ENCODE peak calls at places on chromosome 11, in four cellular contexts. One of them, this sample, is unnamed.

GRCh38 chr11:61369372-61370348 is 7.5 kb downstream of the TMEM138 start:
- DNase-seq in lower lobe of right lung: no peak
- DNase-seq in CD8-positive, alpha-beta memory T cell: no peak
- DNase-seq in hepatocyte: no peak
- DNase-seq in this sample: no peak

GRCh38 chr11:74846770-74847169 is 98.1 kb downstream of the RNF169 start:
- DNase-seq in lower lobe of right lung: no peak
- DNase-seq in CD8-positive, alpha-beta memory T cell: no peak
- DNase-seq in hepatocyte: no peak
- DNase-seq in this sample: no peak

GRCh38 chr11:11230802-11231562 is 122.1 kb downstream of the CSNK2A3 start:
- DNase-seq in lower lobe of right lung: no peak
- DNase-seq in CD8-positive, alpha-beta memory T cell: no peak
- DNase-seq in hepatocyte: no peak
- DNase-seq in this sample: no peak

GRCh38 chr11:130203766-130204702 is 44.5 kb downstream of the ST14 start:
- DNase-seq in lower lobe of right lung: peak
- DNase-seq in CD8-positive, alpha-beta memory T cell: no peak
- DNase-seq in hepatocyte: no peak
- DNase-seq in this sample: no peak

GRCh38 chr11:63553759-63554158 is 9.4 kb downstream of the PLAAT2 start:
- DNase-seq in lower lobe of right lung: no peak
- DNase-seq in CD8-positive, alpha-beta memory T cell: peak
- DNase-seq in hepatocyte: no peak
- DNase-seq in this sample: no peak

GRCh38 chr11:111417766-111418435 is 38.8 kb upstream of the POU2AF1 start:
- DNase-seq in lower lobe of right lung: no peak
- DNase-seq in CD8-positive, alpha-beta memory T cell: no peak
- DNase-seq in hepatocyte: peak
- DNase-seq in this sample: no peak

GRCh38 chr11:46675288-46675851 is 25.0 kb downstream of the ARHGAP1 start:
- DNase-seq in lower lobe of right lung: no peak
- DNase-seq in CD8-positive, alpha-beta memory T cell: no peak
- DNase-seq in hepatocyte: peak
- DNase-seq in this sample: no peak

GRCh38 chr11:107040447-107041444 is 22.5 kb upstream of the GUCY1A2 start:
- DNase-seq in lower lobe of right lung: no peak
- DNase-seq in CD8-positive, alpha-beta memory T cell: no peak
- DNase-seq in hepatocyte: no peak
- DNase-seq in this sample: no peak

GRCh38 chr11:25890626-25891250 is 441.2 kb upstream of the ANO3 start:
- DNase-seq in lower lobe of right lung: no peak
- DNase-seq in CD8-positive, alpha-beta memory T cell: no peak
- DNase-seq in hepatocyte: no peak
- DNase-seq in this sample: no peak

DNA sequence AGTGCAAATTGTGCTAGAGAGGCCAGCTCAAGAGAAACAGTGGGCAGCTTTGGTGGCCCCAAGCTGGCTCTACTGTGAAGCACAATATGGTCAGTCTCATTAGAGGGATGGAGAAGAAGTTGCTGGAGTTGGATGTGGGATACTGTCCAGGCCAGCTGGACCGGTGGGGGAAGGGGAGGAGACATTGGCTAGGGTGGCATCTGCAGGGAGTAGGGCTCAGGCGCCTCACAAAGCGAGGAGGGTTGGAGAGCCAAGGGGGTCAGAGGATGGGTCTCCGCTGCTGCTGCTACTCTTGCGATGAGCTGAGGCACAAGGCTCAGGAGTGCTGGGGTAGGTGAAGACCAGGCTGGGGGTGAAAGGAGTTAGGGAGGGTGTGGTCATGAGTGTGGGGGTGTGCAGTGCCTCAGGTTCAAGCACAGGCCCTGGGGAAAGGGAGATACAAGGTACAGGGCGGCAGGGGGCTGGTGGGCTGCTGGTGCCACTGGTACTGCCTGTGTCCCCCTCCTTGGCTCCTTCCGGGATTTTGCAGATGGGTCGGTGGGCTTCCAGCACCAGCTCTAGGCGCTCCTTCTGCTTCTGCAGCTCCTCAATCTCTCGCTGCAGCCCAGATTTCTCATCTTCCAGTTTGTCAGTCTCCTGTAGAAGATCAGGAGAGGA is 2.3 kb downstream of the CCDC85B start:
- DNase-seq in lower lobe of right lung: peak
- DNase-seq in CD8-positive, alpha-beta memory T cell: no peak
- DNase-seq in hepatocyte: no peak
- DNase-seq in this sample: no peak
- H3K27ac ChIP-seq in lower lobe of right lung: peak
- H3K27ac ChIP-seq in CD8-positive, alpha-beta memory T cell: peak
- H3K27ac ChIP-seq in hepatocyte: no peak
- H3K27ac ChIP-seq in this sample: no peak

GRCh38 chr11:36565033-36565610 is 2.7 kb upstream of the RAG1 start:
- DNase-seq in lower lobe of right lung: no peak
- DNase-seq in CD8-positive, alpha-beta memory T cell: no peak
- DNase-seq in hepatocyte: no peak
- DNase-seq in this sample: no peak
- H3K27ac ChIP-seq in lower lobe of right lung: no peak
- H3K27ac ChIP-seq in CD8-positive, alpha-beta memory T cell: no peak
- H3K27ac ChIP-seq in hepatocyte: no peak
- H3K27ac ChIP-seq in this sample: no peak

GRCh38 chr11:120391854-120392253 is 55.6 kb downstream of the ARHGEF12 start:
- DNase-seq in lower lobe of right lung: no peak
- DNase-seq in CD8-positive, alpha-beta memory T cell: no peak
- DNase-seq in hepatocyte: peak
- DNase-seq in this sample: no peak
- H3K27ac ChIP-seq in lower lobe of right lung: no peak
- H3K27ac ChIP-seq in CD8-positive, alpha-beta memory T cell: no peak
- H3K27ac ChIP-seq in hepatocyte: peak
- H3K27ac ChIP-seq in this sample: peak

DNA sequence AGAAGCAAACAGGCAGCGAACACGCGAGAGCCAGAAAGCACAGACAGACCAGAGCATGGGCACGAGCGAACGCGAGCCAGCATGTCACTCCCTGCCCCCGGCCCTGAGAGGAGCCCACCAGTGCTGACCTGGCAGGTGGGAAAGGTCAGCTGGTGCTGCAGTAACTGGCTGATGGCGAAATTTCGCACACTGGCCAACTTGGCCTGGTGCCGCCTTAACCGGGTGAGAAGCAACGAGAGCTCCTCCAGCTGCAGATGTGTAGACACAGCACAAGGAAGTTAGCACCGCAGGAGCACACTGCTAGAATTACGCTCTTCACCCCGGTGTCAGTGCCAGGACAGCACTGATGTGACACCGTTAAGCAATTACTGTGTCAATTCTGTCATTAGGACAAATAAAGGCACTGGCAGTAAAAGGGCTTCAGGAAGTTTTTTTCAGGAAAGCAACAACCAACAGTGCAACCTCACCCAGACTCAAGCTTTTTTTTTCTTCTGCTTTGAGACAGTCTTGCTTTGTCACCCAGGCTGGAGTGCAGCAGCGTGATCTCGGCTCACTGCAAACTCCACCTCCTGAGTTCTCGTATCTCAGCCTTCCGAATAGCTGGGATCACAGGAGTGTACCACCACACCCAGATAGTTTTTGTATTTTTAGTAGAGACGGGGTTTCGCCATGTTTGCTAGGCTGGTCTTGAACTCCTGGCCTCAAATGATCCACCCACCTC is 76.8 kb downstream of the C11orf58 start:
- DNase-seq in lower lobe of right lung: peak
- DNase-seq in CD8-positive, alpha-beta memory T cell: no peak
- DNase-seq in hepatocyte: no peak
- DNase-seq in this sample: peak
- H3K27ac ChIP-seq in lower lobe of right lung: peak
- H3K27ac ChIP-seq in CD8-positive, alpha-beta memory T cell: no peak
- H3K27ac ChIP-seq in hepatocyte: no peak
- H3K27ac ChIP-seq in this sample: no peak

GRCh38 chr11:68343761-68344256 is 31.4 kb downstream of the LRP5 start:
- DNase-seq in lower lobe of right lung: no peak
- DNase-seq in CD8-positive, alpha-beta memory T cell: no peak
- DNase-seq in hepatocyte: peak
- DNase-seq in this sample: no peak

GRCh38 chr11:68349461-68350249 is 37.3 kb downstream of the LRP5 start:
- DNase-seq in lower lobe of right lung: peak
- DNase-seq in CD8-positive, alpha-beta memory T cell: no peak
- DNase-seq in hepatocyte: no peak
- DNase-seq in this sample: no peak

GRCh38 chr11:68345776-68346728 is 33.7 kb downstream of the LRP5 start:
- DNase-seq in lower lobe of right lung: peak
- DNase-seq in CD8-positive, alpha-beta memory T cell: no peak
- DNase-seq in hepatocyte: no peak
- DNase-seq in this sample: no peak

GRCh38 chr11:68347841-68348240 is 35.5 kb downstream of the LRP5 start:
- DNase-seq in lower lobe of right lung: peak
- DNase-seq in CD8-positive, alpha-beta memory T cell: no peak
- DNase-seq in hepatocyte: no peak
- DNase-seq in this sample: no peak

DNA sequence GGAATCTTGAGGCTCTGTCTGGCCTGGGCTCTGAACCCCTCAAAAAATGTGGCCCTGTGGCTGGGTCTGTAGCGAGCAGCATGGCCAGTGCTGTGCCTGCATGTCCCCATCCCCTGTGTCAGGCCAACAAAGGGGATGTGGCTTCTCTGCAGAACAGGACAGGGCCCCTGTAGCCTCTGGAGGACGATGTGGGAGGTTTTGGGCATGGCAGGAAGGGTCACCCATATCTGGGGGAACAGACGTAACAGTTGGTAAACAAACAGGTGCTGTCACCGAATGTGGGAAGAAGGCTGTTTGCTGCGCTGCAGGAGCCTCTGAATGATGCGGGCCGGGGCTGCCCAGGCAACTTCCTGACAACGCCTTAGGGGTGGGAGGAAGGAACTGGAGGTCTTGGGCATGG is 35.0 kb downstream of the LRP5 start:
- DNase-seq in lower lobe of right lung: no peak
- DNase-seq in CD8-positive, alpha-beta memory T cell: no peak
- DNase-seq in hepatocyte: no peak
- DNase-seq in this sample: no peak
- H3K27ac ChIP-seq in lower lobe of right lung: no peak
- H3K27ac ChIP-seq in CD8-positive, alpha-beta memory T cell: no peak
- H3K27ac ChIP-seq in hepatocyte: no peak
- H3K27ac ChIP-seq in this sample: no peak

GRCh38 chr11:837189-837989 is 4.6 kb downstream of the CD151 start:
- DNase-seq in lower lobe of right lung: peak
- DNase-seq in CD8-positive, alpha-beta memory T cell: no peak
- DNase-seq in hepatocyte: no peak
- DNase-seq in this sample: no peak
- H3K27ac ChIP-seq in lower lobe of right lung: no peak
- H3K27ac ChIP-seq in CD8-positive, alpha-beta memory T cell: no peak
- H3K27ac ChIP-seq in hepatocyte: no peak
- H3K27ac ChIP-seq in this sample: no peak

This sample was measured in caudate nucleus.